ENCODE peak calls at places on chromosomes 16 and 17, in seven cellular contexts. One of them, this sample, is unnamed.

GRCh38 chr17:61574542-61575351 is 16.3 kb downstream of the NACA2 start:
- DNase-seq in choroid plexus epithelial cell: peak
- DNase-seq in AG08395: peak
- DNase-seq in Right ventricle myocardium superior: no peak
- DNase-seq in heart left ventricle: no peak
- DNase-seq in AG04450: no peak
- DNase-seq in cardiac fibroblast: peak
- DNase-seq in this sample: peak

GRCh38 chr16:12066823-12067222 is 90.3 kb downstream of the SNX29 start:
- DNase-seq in choroid plexus epithelial cell: no peak
- DNase-seq in AG08395: no peak
- DNase-seq in Right ventricle myocardium superior: no peak
- DNase-seq in heart left ventricle: no peak
- DNase-seq in AG04450: no peak
- DNase-seq in cardiac fibroblast: no peak
- DNase-seq in this sample: no peak

GRCh38 chr16:72878301-72879269 is 169.3 kb downstream of the ZFHX3 start:
- DNase-seq in choroid plexus epithelial cell: peak
- DNase-seq in AG08395: peak
- DNase-seq in Right ventricle myocardium superior: no peak
- DNase-seq in heart left ventricle: no peak
- DNase-seq in AG04450: no peak
- DNase-seq in cardiac fibroblast: peak
- DNase-seq in this sample: no peak

GRCh38 chr16:15855704-15856003 is 1.2 kb downstream of the MYH11 start:
- DNase-seq in choroid plexus epithelial cell: no peak
- DNase-seq in AG08395: no peak
- DNase-seq in Right ventricle myocardium superior: no peak
- DNase-seq in heart left ventricle: no peak
- DNase-seq in AG04450: no peak
- DNase-seq in cardiac fibroblast: no peak
- DNase-seq in this sample: no peak

GRCh38 chr16:51359141-51359960 is 208.3 kb upstream of the SALL1 start:
- DNase-seq in choroid plexus epithelial cell: no peak
- DNase-seq in AG08395: peak
- DNase-seq in Right ventricle myocardium superior: peak
- DNase-seq in heart left ventricle: peak
- DNase-seq in AG04450: peak
- DNase-seq in cardiac fibroblast: peak
- DNase-seq in this sample: no peak

GRCh38 chr17:74961657-74962360 is 10.8 kb downstream of the HID1 start:
- DNase-seq in choroid plexus epithelial cell: peak
- DNase-seq in AG08395: peak
- DNase-seq in Right ventricle myocardium superior: peak
- DNase-seq in heart left ventricle: peak
- DNase-seq in AG04450: peak
- DNase-seq in cardiac fibroblast: peak
- DNase-seq in this sample: peak

GRCh38 chr17:27546624-27547300 is 84.2 kb upstream of the LGALS9 start:
- DNase-seq in choroid plexus epithelial cell: peak
- DNase-seq in AG08395: no peak
- DNase-seq in Right ventricle myocardium superior: no peak
- DNase-seq in heart left ventricle: no peak
- DNase-seq in AG04450: no peak
- DNase-seq in cardiac fibroblast: no peak
- DNase-seq in this sample: no peak

GRCh38 chr17:75601057-75601987 is 13.7 kb downstream of the MYO15B start:
- DNase-seq in choroid plexus epithelial cell: peak
- DNase-seq in AG08395: peak
- DNase-seq in Right ventricle myocardium superior: peak
- DNase-seq in heart left ventricle: no peak
- DNase-seq in AG04450: no peak
- DNase-seq in cardiac fibroblast: peak
- DNase-seq in this sample: no peak

GRCh38 chr16:17555176-17555575 is 84.4 kb upstream of the XYLT1 start:
- DNase-seq in choroid plexus epithelial cell: peak
- DNase-seq in AG08395: peak
- DNase-seq in Right ventricle myocardium superior: no peak
- DNase-seq in heart left ventricle: no peak
- DNase-seq in AG04450: peak
- DNase-seq in cardiac fibroblast: peak
- DNase-seq in this sample: peak

GRCh38 chr17:29732613-29733012 is 109.9 kb upstream of the CORO6 start:
- DNase-seq in choroid plexus epithelial cell: peak
- DNase-seq in AG08395: no peak
- DNase-seq in Right ventricle myocardium superior: no peak
- DNase-seq in heart left ventricle: no peak
- DNase-seq in AG04450: no peak
- DNase-seq in cardiac fibroblast: no peak
- DNase-seq in this sample: no peak

GRCh38 chr17:42405963-42406495 is 17.0 kb downstream of the CAVIN1 start:
- DNase-seq in choroid plexus epithelial cell: peak
- DNase-seq in AG08395: peak
- DNase-seq in Right ventricle myocardium superior: peak
- DNase-seq in heart left ventricle: peak
- DNase-seq in AG04450: no peak
- DNase-seq in cardiac fibroblast: peak
- DNase-seq in this sample: peak

GRCh38 chr17:38575781-38576180 is 30.0 kb downstream of the SRCIN1 start:
- DNase-seq in choroid plexus epithelial cell: no peak
- DNase-seq in AG08395: no peak
- DNase-seq in Right ventricle myocardium superior: no peak
- DNase-seq in heart left ventricle: no peak
- DNase-seq in AG04450: no peak
- DNase-seq in cardiac fibroblast: no peak
- DNase-seq in this sample: no peak

GRCh38 chr17:47949951-47950350 is 7.7 kb downstream of the PRR15L start:
- DNase-seq in choroid plexus epithelial cell: no peak
- DNase-seq in AG08395: no peak
- DNase-seq in Right ventricle myocardium superior: no peak
- DNase-seq in heart left ventricle: no peak
- DNase-seq in AG04450: no peak
- DNase-seq in cardiac fibroblast: no peak
- DNase-seq in this sample: no peak

GRCh38 chr16:46885960-46886763 is 2.0 kb downstream of the GPT2 start:
- DNase-seq in choroid plexus epithelial cell: peak
- DNase-seq in AG08395: no peak
- DNase-seq in Right ventricle myocardium superior: peak
- DNase-seq in heart left ventricle: no peak
- DNase-seq in AG04450: peak
- DNase-seq in cardiac fibroblast: peak
- DNase-seq in this sample: no peak

GRCh38 chr17:50877838-50878237 is 11.7 kb upstream of the TOB1 start:
- DNase-seq in choroid plexus epithelial cell: no peak
- DNase-seq in AG08395: no peak
- DNase-seq in Right ventricle myocardium superior: no peak
- DNase-seq in heart left ventricle: no peak
- DNase-seq in AG04450: no peak
- DNase-seq in cardiac fibroblast: no peak
- DNase-seq in this sample: no peak

GRCh38 chr17:1005361-1005946 is 8.5 kb downstream of the TIMM22 start:
- DNase-seq in choroid plexus epithelial cell: peak
- DNase-seq in AG08395: peak
- DNase-seq in Right ventricle myocardium superior: peak
- DNase-seq in heart left ventricle: peak
- DNase-seq in AG04450: no peak
- DNase-seq in cardiac fibroblast: peak
- DNase-seq in this sample: peak

GRCh38 chr17:20092973-20093626 is 83.9 kb downstream of the SPECC1 start:
- DNase-seq in choroid plexus epithelial cell: peak
- DNase-seq in AG08395: no peak
- DNase-seq in Right ventricle myocardium superior: no peak
- DNase-seq in heart left ventricle: no peak
- DNase-seq in AG04450: no peak
- DNase-seq in cardiac fibroblast: no peak
- DNase-seq in this sample: peak

GRCh38 chr17:47792979-47793378 is 28.6 kb downstream of the OSBPL7 start:
- DNase-seq in choroid plexus epithelial cell: no peak
- DNase-seq in AG08395: no peak
- DNase-seq in Right ventricle myocardium superior: no peak
- DNase-seq in heart left ventricle: no peak
- DNase-seq in AG04450: no peak
- DNase-seq in cardiac fibroblast: no peak
- DNase-seq in this sample: no peak

GRCh38 chr17:19670906-19671305 is 22.4 kb downstream of the ALDH3A2 start:
- DNase-seq in choroid plexus epithelial cell: no peak
- DNase-seq in AG08395: no peak
- DNase-seq in Right ventricle myocardium superior: no peak
- DNase-seq in heart left ventricle: no peak
- DNase-seq in AG04450: no peak
- DNase-seq in cardiac fibroblast: no peak
- DNase-seq in this sample: no peak

GRCh38 chr16:85520853-85521736 is 92.0 kb upstream of the GSE1 start:
- DNase-seq in choroid plexus epithelial cell: no peak
- DNase-seq in AG08395: no peak
- DNase-seq in Right ventricle myocardium superior: no peak
- DNase-seq in heart left ventricle: no peak
- DNase-seq in AG04450: no peak
- DNase-seq in cardiac fibroblast: no peak
- DNase-seq in this sample: no peak

GRCh38 chr17:55549140-55549539 is 37.9 kb upstream of the SMIM36 start:
- DNase-seq in choroid plexus epithelial cell: peak
- DNase-seq in AG08395: no peak
- DNase-seq in Right ventricle myocardium superior: no peak
- DNase-seq in heart left ventricle: no peak
- DNase-seq in AG04450: no peak
- DNase-seq in cardiac fibroblast: no peak
- DNase-seq in this sample: no peak

GRCh38 chr16:84329849-84330684 is 35.4 kb downstream of the WFDC1 start:
- DNase-seq in choroid plexus epithelial cell: no peak
- DNase-seq in AG08395: no peak
- DNase-seq in Right ventricle myocardium superior: no peak
- DNase-seq in heart left ventricle: no peak
- DNase-seq in AG04450: no peak
- DNase-seq in cardiac fibroblast: no peak
- DNase-seq in this sample: no peak

GRCh38 chr17:20257008-20257407 is 210.3 kb downstream of the LGALS9B start:
- DNase-seq in choroid plexus epithelial cell: no peak
- DNase-seq in AG08395: no peak
- DNase-seq in Right ventricle myocardium superior: no peak
- DNase-seq in heart left ventricle: no peak
- DNase-seq in AG04450: no peak
- DNase-seq in cardiac fibroblast: no peak
- DNase-seq in this sample: no peak

GRCh38 chr16:86363057-86363490 is 147.3 kb upstream of the FOXF1 start:
- DNase-seq in choroid plexus epithelial cell: peak
- DNase-seq in AG08395: peak
- DNase-seq in Right ventricle myocardium superior: no peak
- DNase-seq in heart left ventricle: no peak
- DNase-seq in AG04450: peak
- DNase-seq in cardiac fibroblast: peak
- DNase-seq in this sample: peak

GRCh38 chr17:8649157-8650118 is 18.9 kb upstream of the MYH10 start:
- DNase-seq in choroid plexus epithelial cell: peak
- DNase-seq in AG08395: peak
- DNase-seq in Right ventricle myocardium superior: no peak
- DNase-seq in heart left ventricle: no peak
- DNase-seq in AG04450: peak
- DNase-seq in cardiac fibroblast: peak
- DNase-seq in this sample: peak

GRCh38 chr16:50282010-50282538 is 15.7 kb downstream of the ADCY7 start:
- DNase-seq in choroid plexus epithelial cell: peak
- DNase-seq in AG08395: peak
- DNase-seq in Right ventricle myocardium superior: peak
- DNase-seq in heart left ventricle: peak
- DNase-seq in AG04450: no peak
- DNase-seq in cardiac fibroblast: peak
- DNase-seq in this sample: no peak

GRCh38 chr16:75494696-75495601 is at the start of gene CHST6:
- DNase-seq in choroid plexus epithelial cell: peak
- DNase-seq in AG08395: no peak
- DNase-seq in Right ventricle myocardium superior: peak
- DNase-seq in heart left ventricle: peak
- DNase-seq in AG04450: no peak
- DNase-seq in cardiac fibroblast: peak
- DNase-seq in this sample: no peak

GRCh38 chr17:50863221-50863843 is 2.8 kb downstream of the TOB1 start:
- DNase-seq in choroid plexus epithelial cell: peak
- DNase-seq in AG08395: no peak
- DNase-seq in Right ventricle myocardium superior: no peak
- DNase-seq in heart left ventricle: no peak
- DNase-seq in AG04450: no peak
- DNase-seq in cardiac fibroblast: peak
- DNase-seq in this sample: peak

GRCh38 chr17:6386041-6386630 is 48.8 kb downstream of the AIPL1 start:
- DNase-seq in choroid plexus epithelial cell: no peak
- DNase-seq in AG08395: no peak
- DNase-seq in Right ventricle myocardium superior: no peak
- DNase-seq in heart left ventricle: no peak
- DNase-seq in AG04450: no peak
- DNase-seq in cardiac fibroblast: no peak
- DNase-seq in this sample: no peak

GRCh38 chr16:19994771-19995170 is 78.9 kb downstream of the GPR139 start:
- DNase-seq in choroid plexus epithelial cell: no peak
- DNase-seq in AG08395: no peak
- DNase-seq in Right ventricle myocardium superior: no peak
- DNase-seq in heart left ventricle: no peak
- DNase-seq in AG04450: no peak
- DNase-seq in cardiac fibroblast: no peak
- DNase-seq in this sample: no peak

GRCh38 chr16:55672471-55672870 is 16.7 kb downstream of the SLC6A2 start:
- DNase-seq in choroid plexus epithelial cell: peak
- DNase-seq in AG08395: peak
- DNase-seq in Right ventricle myocardium superior: peak
- DNase-seq in heart left ventricle: peak
- DNase-seq in AG04450: no peak
- DNase-seq in cardiac fibroblast: peak
- DNase-seq in this sample: peak

GRCh38 chr17:73308017-73308823 is 3.6 kb downstream of the CDC42EP4 start:
- DNase-seq in choroid plexus epithelial cell: peak
- DNase-seq in AG08395: peak
- DNase-seq in Right ventricle myocardium superior: peak
- DNase-seq in heart left ventricle: peak
- DNase-seq in AG04450: no peak
- DNase-seq in cardiac fibroblast: peak
- DNase-seq in this sample: peak

GRCh38 chr17:31621566-31621965 is 230.1 kb downstream of the RAB11FIP4 start:
- DNase-seq in choroid plexus epithelial cell: no peak
- DNase-seq in AG08395: no peak
- DNase-seq in Right ventricle myocardium superior: no peak
- DNase-seq in heart left ventricle: no peak
- DNase-seq in AG04450: no peak
- DNase-seq in cardiac fibroblast: no peak
- DNase-seq in this sample: no peak

GRCh38 chr17:69551212-69552010 is 136.9 kb downstream of the MAP2K6 start:
- DNase-seq in choroid plexus epithelial cell: peak
- DNase-seq in AG08395: peak
- DNase-seq in Right ventricle myocardium superior: no peak
- DNase-seq in heart left ventricle: no peak
- DNase-seq in AG04450: no peak
- DNase-seq in cardiac fibroblast: no peak
- DNase-seq in this sample: no peak

GRCh38 chr17:28811594-28812135 is 30.9 kb downstream of the FAM222B start:
- DNase-seq in choroid plexus epithelial cell: peak
- DNase-seq in AG08395: peak
- DNase-seq in Right ventricle myocardium superior: no peak
- DNase-seq in heart left ventricle: no peak
- DNase-seq in AG04450: no peak
- DNase-seq in cardiac fibroblast: peak
- DNase-seq in this sample: peak

GRCh38 chr17:56697190-56697589 is 103.7 kb downstream of the NOG start:
- DNase-seq in choroid plexus epithelial cell: no peak
- DNase-seq in AG08395: no peak
- DNase-seq in Right ventricle myocardium superior: no peak
- DNase-seq in heart left ventricle: no peak
- DNase-seq in AG04450: no peak
- DNase-seq in cardiac fibroblast: no peak
- DNase-seq in this sample: no peak

GRCh38 chr17:71741836-71742235 is 379.0 kb upstream of the SOX9 start:
- DNase-seq in choroid plexus epithelial cell: no peak
- DNase-seq in AG08395: no peak
- DNase-seq in Right ventricle myocardium superior: no peak
- DNase-seq in heart left ventricle: no peak
- DNase-seq in AG04450: no peak
- DNase-seq in cardiac fibroblast: no peak
- DNase-seq in this sample: no peak

This sample was measured in fibroblast of gingiva.